ENCODE peak calls at places on chromosomes 7 and 10, in four cellular contexts. D, H, P and U are unnamed samples.

GRCh38 chr7:109901916-109902315 is 1189.0 kb upstream of the LRRN3 start:
- DNase-seq in D (no peak), H (no peak), P (no peak), U (no peak)

GRCh38 chr10:51073461-51074237 is 638 bp upstream of the PRKG1 start:
- DNase-seq in D (peak; percentile 12), H (peak; percentile 47), P (peak; percentile 35), U (peak; percentile 6)

GRCh38 chr10:128305601-128306345 is 179.6 kb upstream of the MKI67 start:
- DNase-seq in D (no peak), H (no peak), P (no peak), U (no peak)

GRCh38 chr7:120951826-120952225 is 1.2 kb downstream of the ING3 start:
- DNase-seq in D (no peak), H (no peak), P (no peak), U (no peak)

GRCh38 chr10:24642921-24643678 is 80.6 kb downstream of the ARHGAP21 start:
- DNase-seq in D (no peak), H (no peak), P (no peak), U (peak; percentile 75)

GRCh38 chr10:11403116-11403515 is 208.3 kb downstream of the USP6NL start:
- DNase-seq in D (no peak), H (no peak), P (no peak), U (no peak)

GRCh38 chr10:103077491-103078308 is 115.4 kb downstream of the NT5C2 start:
- DNase-seq in D (no peak), H (no peak), P (no peak), U (no peak)

GRCh38 chr7:134300988-134301387 is 15.7 kb downstream of the SLC35B4 start:
- DNase-seq in D (no peak), H (no peak), P (no peak), U (no peak)

GRCh38 chr7:40899151-40899550 is 764.3 kb downstream of the SUGCT start:
- DNase-seq in D (no peak), H (no peak), P (no peak), U (no peak)

GRCh38 chr7:73341877-73342276 is 13.9 kb downstream of the FKBP6 start:
- DNase-seq in D (no peak), H (no peak), P (no peak), U (no peak)

GRCh38 chr7:108347616-108348015 is 108.6 kb downstream of the NRCAM start:
- DNase-seq in D (peak; percentile 80), H (no peak), P (no peak), U (no peak)

GRCh38 chr10:10662720-10663467 is 354.8 kb upstream of the CELF2 start:
- DNase-seq in D (no peak), H (no peak), P (no peak), U (no peak)

GRCh38 chr7:47067215-47067614 is 514.7 kb downstream of the TNS3 start:
- DNase-seq in D (no peak), H (no peak), P (no peak), U (no peak)

GRCh38 chr7:155384751-155385150 is 73.2 kb upstream of the EN2 start:
- DNase-seq in D (no peak), H (no peak), P (no peak), U (no peak)

GRCh38 chr7:155383756-155384491 is 74.0 kb upstream of the EN2 start:
- DNase-seq in D (no peak), H (no peak), P (no peak), U (no peak)

GRCh38 chr7:155387066-155387620 is 70.8 kb upstream of the EN2 start:
- DNase-seq in D (no peak), H (no peak), P (no peak), U (no peak)

GRCh38 chr7:155388561-155388960 is 69.4 kb upstream of the EN2 start:
- DNase-seq in D (no peak), H (no peak), P (no peak), U (no peak)

GRCh38 chr7:155386608-155387007 is 71.3 kb upstream of the EN2 start:
- DNase-seq in D (no peak), H (no peak), P (no peak), U (no peak)
- H3K27me3 ChIP-seq in D (peaks cover 42% of the 10 kb centered on the region), H (peaks cover 32% of the 10 kb centered on the region), P (peaks cover 5% of the 10 kb centered on the region), U (peaks cover 3% of the 10 kb centered on the region)

GRCh38 chr7:6250364-6250833 is 22.0 kb downstream of the CYTH3 start:
- DNase-seq in D (no peak), H (no peak), P (no peak), U (no peak)

GRCh38 chr7:6252748-6253147 is 19.7 kb downstream of the CYTH3 start:
- DNase-seq in D (no peak), H (no peak), P (no peak), U (no peak)

GRCh38 chr7:6251653-6252052 is 20.8 kb downstream of the CYTH3 start:
- DNase-seq in D (no peak), H (no peak), P (no peak), U (no peak)

GRCh38 chr7:6254891-6255290 is 17.5 kb downstream of the CYTH3 start:
- DNase-seq in D (no peak), H (no peak), P (no peak), U (no peak)

DNA sequence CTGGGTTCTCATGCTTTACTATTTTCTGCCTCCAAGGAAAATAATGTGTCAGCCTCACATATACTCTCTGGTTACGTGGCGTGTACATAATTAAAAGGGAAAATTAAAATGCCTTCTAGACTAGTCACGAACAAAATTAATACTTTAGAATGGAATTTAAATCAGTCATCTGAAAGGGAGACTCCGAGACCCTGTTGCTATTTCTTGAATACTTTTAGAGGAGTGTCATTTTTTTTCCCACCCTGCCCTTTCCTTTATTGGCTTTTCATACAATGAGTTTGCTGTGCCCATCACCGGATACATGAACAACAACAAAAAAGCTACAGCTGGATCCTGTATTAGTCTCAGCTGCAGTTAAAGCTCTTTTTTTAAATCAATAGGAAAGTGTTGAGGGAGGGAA is 20.1 kb downstream of the CYTH3 start:
- DNase-seq in D (no peak), H (no peak), P (no peak), U (no peak)
- H3K4me3 ChIP-seq in D (no peak overlapping the region), H (no peak overlapping the region), P (no peak overlapping the region), U (no peak overlapping the region)

GRCh38 chr10:6621536-6621935 is 41.5 kb upstream of the PRKCQ start:
- DNase-seq in D (peak; percentile 14), H (no peak), P (no peak), U (peak; percentile 13)

GRCh38 chr10:6618340-6618739 is 38.3 kb upstream of the PRKCQ start:
- DNase-seq in D (no peak), H (no peak), P (no peak), U (no peak)

GRCh38 chr10:6615971-6616370 is 35.9 kb upstream of the PRKCQ start:
- DNase-seq in D (no peak), H (no peak), P (no peak), U (no peak)

GRCh38 chr10:6619663-6620062 is 39.6 kb upstream of the PRKCQ start:
- DNase-seq in D (no peak), H (no peak), P (no peak), U (no peak)

GRCh38 chr10:6617319-6618076 is 37.4 kb upstream of the PRKCQ start:
- DNase-seq in D (no peak), H (no peak), P (no peak), U (no peak)
- H3K27me3 ChIP-seq in D (no peaks in the 10 kb centered on the region), H (no peaks in the 10 kb centered on the region), P (no peaks in the 10 kb centered on the region), U (peaks cover 4% of the 10 kb centered on the region)

GRCh38 chr7:25860206-25860881 is 291.7 kb upstream of the NFE2L3 start:
- DNase-seq in D (no peak), H (no peak), P (no peak), U (peak; percentile 47)

GRCh38 chr7:25858200-25858561 is 293.8 kb upstream of the NFE2L3 start:
- DNase-seq in D (no peak), H (no peak), P (no peak), U (no peak)

GRCh38 chr7:25858562-25859411 is 293.2 kb upstream of the NFE2L3 start:
- DNase-seq in D (no peak), H (no peak), P (no peak), U (no peak)

GRCh38 chr7:25859732-25860131 is 292.3 kb upstream of the NFE2L3 start:
- DNase-seq in D (no peak), H (no peak), P (no peak), U (no peak)

GRCh38 chr7:25859412-25859704 is 292.6 kb upstream of the NFE2L3 start:
- DNase-seq in D (no peak), H (no peak), P (no peak), U (no peak)
- H3K4me3 ChIP-seq in D (no peak overlapping the region), H (no peak overlapping the region), P (no peak overlapping the region), U (no peak overlapping the region)

GRCh38 chr7:29193316-29194205 is 1.0 kb upstream of the CHN2 start:
- DNase-seq in D (peak; percentile 11), H (no peak), P (no peak), U (peak; percentile 12)
- H3K27me3 ChIP-seq in D (peaks cover 27% of the 10 kb centered on the region), H (no peaks in the 10 kb centered on the region), P (no peaks in the 10 kb centered on the region), U (peaks cover 3% of the 10 kb centered on the region)